ENCODE peak calls at places on chromosomes 1 and 21, in seven cellular contexts. H is psoas muscle; N is AG09309; Y is CD8-positive, alpha-beta T cell; W is effector memory CD8-positive, alpha-beta T cell; Z is naive thymus-derived CD8-positive, alpha-beta T cell; T is neural crest cell. U is an unnamed sample.

GRCh38 chr21:32412998-32413504 is 545 bp downstream of the EVA1C start:
- DNase-seq in H (peak), N (no peak), Y (no peak), W (no peak), Z (peak), T (no peak), U (peak)

GRCh38 chr1:179953974-179954493 is 576 bp upstream of the CEP350 start:
- DNase-seq in H (no peak), N (peak), Y (no peak), W (no peak), Z (peak), T (no peak), U (peak)

GRCh38 chr1:107941123-107941522 is 23.9 kb downstream of the VAV3 start:
- DNase-seq in H (no peak), N (peak), Y (no peak), W (no peak), Z (no peak), T (no peak), U (no peak)

GRCh38 chr1:160144921-160145320 is 6.5 kb upstream of the ATP1A4 start:
- DNase-seq in H (no peak), N (no peak), Y (no peak), W (no peak), Z (no peak), T (no peak), U (peak)

GRCh38 chr21:46079357-46080170 is 18.3 kb upstream of the COL6A2 start:
- DNase-seq in H (peak), N (peak), Y (no peak), W (no peak), Z (no peak), T (no peak), U (no peak)

GRCh38 chr21:36749935-36750578 is 51.1 kb downstream of the SIM2 start:
- DNase-seq in H (no peak), N (no peak), Y (no peak), W (no peak), Z (no peak), T (peak), U (no peak)

GRCh38 chr1:232033285-232033684 is 406.7 kb downstream of the DISC1 start:
- DNase-seq in H (no peak), N (no peak), Y (no peak), W (no peak), Z (no peak), T (no peak), U (no peak)

GRCh38 chr21:41243107-41243506 is 73.5 kb upstream of the FAM3B start:
- DNase-seq in H (no peak), N (no peak), Y (no peak), W (no peak), Z (no peak), T (no peak), U (no peak)

GRCh38 chr1:178238722-178239510 is 145.0 kb downstream of the RASAL2 start:
- DNase-seq in H (no peak), N (peak), Y (no peak), W (no peak), Z (no peak), T (no peak), U (no peak)